ENCODE peak calls at places on chromosomes 6 and 20, in eight cellular contexts. One of them, this sample, is unnamed.

GRCh38 chr20:18679020-18679419 is 91.2 kb downstream of the DTD1 start:
- DNase-seq in gastrocnemius medialis: no peak
- DNase-seq in hepatocyte: no peak
- DNase-seq in ascending aorta: no peak
- DNase-seq in endothelial cell: no peak
- DNase-seq in brain microvascular endothelial cell: peak; percentile 18
- DNase-seq in A549: peak; percentile 16
- DNase-seq in fibroblast of the aortic adventitia: peak; percentile 21
- DNase-seq in this sample: no peak

GRCh38 chr6:55543633-55544309 is 35.2 kb downstream of the HMGCLL1 start:
- DNase-seq in gastrocnemius medialis: no peak
- DNase-seq in hepatocyte: no peak
- DNase-seq in ascending aorta: no peak
- DNase-seq in endothelial cell: no peak
- DNase-seq in brain microvascular endothelial cell: no peak
- DNase-seq in A549: peak; percentile 7
- DNase-seq in fibroblast of the aortic adventitia: no peak
- DNase-seq in this sample: no peak

GRCh38 chr20:258963-259362 is 1.4 kb downstream of the DEFB132 start:
- DNase-seq in gastrocnemius medialis: no peak
- DNase-seq in hepatocyte: no peak
- DNase-seq in ascending aorta: no peak
- DNase-seq in endothelial cell: no peak
- DNase-seq in brain microvascular endothelial cell: peak; percentile 9
- DNase-seq in A549: peak; percentile 59
- DNase-seq in fibroblast of the aortic adventitia: peak; percentile 23
- DNase-seq in this sample: peak; percentile 14

GRCh38 chr6:114747995-114748625 is 405.3 kb upstream of the HS3ST5 start:
- DNase-seq in gastrocnemius medialis: no peak
- DNase-seq in hepatocyte: peak; percentile 75
- DNase-seq in ascending aorta: no peak
- DNase-seq in endothelial cell: peak; percentile 58
- DNase-seq in brain microvascular endothelial cell: peak; percentile 60
- DNase-seq in A549: peak; percentile 31
- DNase-seq in fibroblast of the aortic adventitia: peak; percentile 30
- DNase-seq in this sample: peak; percentile 76

GRCh38 chr6:130020106-130020851 is 1.9 kb downstream of the L3MBTL3 start:
- DNase-seq in gastrocnemius medialis: no peak
- DNase-seq in hepatocyte: peak; percentile 48
- DNase-seq in ascending aorta: no peak
- DNase-seq in endothelial cell: peak; percentile 42
- DNase-seq in brain microvascular endothelial cell: no peak
- DNase-seq in A549: peak; percentile 7
- DNase-seq in fibroblast of the aortic adventitia: no peak
- DNase-seq in this sample: peak; percentile 9

GRCh38 chr20:48523191-48523757 is 304.5 kb downstream of the PREX1 start:
- DNase-seq in gastrocnemius medialis: no peak
- DNase-seq in hepatocyte: peak; percentile 92
- DNase-seq in ascending aorta: no peak
- DNase-seq in endothelial cell: peak; percentile 70
- DNase-seq in brain microvascular endothelial cell: peak; percentile 57
- DNase-seq in A549: peak; percentile 52
- DNase-seq in fibroblast of the aortic adventitia: peak; percentile 79
- DNase-seq in this sample: peak; percentile 58

GRCh38 chr6:106143582-106144139 is 57.5 kb downstream of the PRDM1 start:
- DNase-seq in gastrocnemius medialis: no peak
- DNase-seq in hepatocyte: no peak
- DNase-seq in ascending aorta: no peak
- DNase-seq in endothelial cell: no peak
- DNase-seq in brain microvascular endothelial cell: no peak
- DNase-seq in A549: no peak
- DNase-seq in fibroblast of the aortic adventitia: no peak
- DNase-seq in this sample: no peak

GRCh38 chr20:21521596-21522478 is 8.0 kb upstream of the NKX2-2 start:
- DNase-seq in gastrocnemius medialis: no peak
- DNase-seq in hepatocyte: no peak
- DNase-seq in ascending aorta: no peak
- DNase-seq in endothelial cell: no peak
- DNase-seq in brain microvascular endothelial cell: no peak
- DNase-seq in A549: no peak
- DNase-seq in fibroblast of the aortic adventitia: no peak
- DNase-seq in this sample: no peak

GRCh38 chr6:32968770-32969684 is 633 bp downstream of the BRD2 start:
- DNase-seq in gastrocnemius medialis: peak; percentile 69
- DNase-seq in hepatocyte: peak; percentile 92
- DNase-seq in ascending aorta: peak; percentile 46
- DNase-seq in endothelial cell: peak; percentile 53
- DNase-seq in brain microvascular endothelial cell: peak; percentile 72
- DNase-seq in A549: peak; percentile 85
- DNase-seq in fibroblast of the aortic adventitia: peak; percentile 87
- DNase-seq in this sample: peak; percentile 74

GRCh38 chr6:143698329-143698728 is 20.6 kb downstream of the PHACTR2 start:
- DNase-seq in gastrocnemius medialis: no peak
- DNase-seq in hepatocyte: no peak
- DNase-seq in ascending aorta: no peak
- DNase-seq in endothelial cell: no peak
- DNase-seq in brain microvascular endothelial cell: no peak
- DNase-seq in A549: no peak
- DNase-seq in fibroblast of the aortic adventitia: no peak
- DNase-seq in this sample: no peak

GRCh38 chr6:143697401-143697800 is 19.6 kb downstream of the PHACTR2 start:
- DNase-seq in gastrocnemius medialis: no peak
- DNase-seq in hepatocyte: no peak
- DNase-seq in ascending aorta: no peak
- DNase-seq in endothelial cell: no peak
- DNase-seq in brain microvascular endothelial cell: no peak
- DNase-seq in A549: no peak
- DNase-seq in fibroblast of the aortic adventitia: no peak
- DNase-seq in this sample: no peak

GRCh38 chr6:143700684-143701342 is 23.0 kb downstream of the PHACTR2 start:
- DNase-seq in gastrocnemius medialis: no peak
- DNase-seq in hepatocyte: no peak
- DNase-seq in ascending aorta: no peak
- DNase-seq in endothelial cell: no peak
- DNase-seq in brain microvascular endothelial cell: peak; percentile 74
- DNase-seq in A549: no peak
- DNase-seq in fibroblast of the aortic adventitia: peak; percentile 77
- DNase-seq in this sample: no peak

GRCh38 chr6:143701343-143702234 is 23.8 kb downstream of the PHACTR2 start:
- DNase-seq in gastrocnemius medialis: no peak
- DNase-seq in hepatocyte: no peak
- DNase-seq in ascending aorta: no peak
- DNase-seq in endothelial cell: no peak
- DNase-seq in brain microvascular endothelial cell: no peak
- DNase-seq in A549: no peak
- DNase-seq in fibroblast of the aortic adventitia: peak; percentile 67
- DNase-seq in this sample: no peak

DNA sequence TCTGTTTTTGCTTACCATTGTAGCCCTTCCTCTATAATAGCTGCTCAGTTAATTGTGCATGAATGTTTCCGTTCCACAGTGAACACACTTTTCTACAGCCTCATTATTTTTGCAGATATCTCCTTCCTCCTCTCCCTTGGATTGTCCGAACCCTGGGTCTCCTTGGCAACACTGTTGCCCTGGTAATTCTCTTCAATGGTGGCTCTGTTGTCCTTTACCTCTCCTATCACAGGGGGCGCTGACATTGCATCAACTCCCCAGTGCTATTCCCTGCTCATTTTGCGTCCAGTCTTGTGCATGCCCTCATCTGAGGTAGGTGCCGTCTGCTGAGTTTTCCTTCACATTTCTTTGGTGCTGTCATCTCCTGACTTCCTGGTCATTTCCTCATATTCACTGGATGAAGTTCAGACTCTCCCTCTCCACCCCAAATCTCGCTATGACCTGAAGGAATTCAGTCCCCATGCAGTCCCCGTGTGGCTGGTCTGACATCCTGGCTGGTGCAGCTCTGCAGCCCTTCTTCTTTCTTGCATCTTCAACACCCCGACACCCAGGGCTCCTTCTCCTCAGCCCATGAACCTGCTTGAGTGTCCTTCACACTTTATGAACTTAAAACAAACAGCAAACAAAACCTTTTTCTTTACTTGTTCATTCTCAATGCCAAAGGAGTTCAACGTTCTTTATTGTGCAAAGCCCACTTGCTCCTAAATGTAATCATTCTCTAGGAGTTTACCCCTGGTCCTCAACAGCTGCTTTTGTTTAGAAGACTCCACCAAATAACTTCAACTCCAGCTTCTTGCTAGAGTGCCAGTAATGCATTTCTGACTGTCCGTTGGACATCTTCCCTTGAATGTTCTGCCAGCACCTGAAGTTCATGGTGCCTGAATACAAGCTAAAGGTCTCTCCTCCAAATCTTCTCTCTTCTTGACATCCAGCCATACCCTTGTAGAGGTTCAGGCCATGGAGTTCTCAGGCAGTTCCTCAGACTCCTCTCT is 21.3 kb downstream of the PHACTR2 start:
- DNase-seq in gastrocnemius medialis: no peak
- DNase-seq in hepatocyte: no peak
- DNase-seq in ascending aorta: no peak
- DNase-seq in endothelial cell: no peak
- DNase-seq in brain microvascular endothelial cell: no peak
- DNase-seq in A549: no peak
- DNase-seq in fibroblast of the aortic adventitia: no peak
- DNase-seq in this sample: no peak
- TF ChIP-seq CTCF in gastrocnemius medialis: no peak
- TF ChIP-seq CTCF in hepatocyte: no peak
- TF ChIP-seq CTCF in ascending aorta: no peak
- TF ChIP-seq CTCF in endothelial cell: no peak
- TF ChIP-seq CTCF in brain microvascular endothelial cell: no peak
- TF ChIP-seq CTCF in A549: no peak
- TF ChIP-seq CTCF in fibroblast of the aortic adventitia: no peak
- TF ChIP-seq CTCF in this sample: no peak

GRCh38 chr6:161750677-161751076 is 476.8 kb upstream of the AGPAT4 start:
- DNase-seq in gastrocnemius medialis: no peak
- DNase-seq in hepatocyte: no peak
- DNase-seq in ascending aorta: no peak
- DNase-seq in endothelial cell: no peak
- DNase-seq in brain microvascular endothelial cell: no peak
- DNase-seq in A549: no peak
- DNase-seq in fibroblast of the aortic adventitia: peak; percentile 3
- DNase-seq in this sample: no peak

GRCh38 chr6:161749576-161749975 is 475.7 kb upstream of the AGPAT4 start:
- DNase-seq in gastrocnemius medialis: no peak
- DNase-seq in hepatocyte: no peak
- DNase-seq in ascending aorta: no peak
- DNase-seq in endothelial cell: no peak
- DNase-seq in brain microvascular endothelial cell: no peak
- DNase-seq in A549: no peak
- DNase-seq in fibroblast of the aortic adventitia: no peak
- DNase-seq in this sample: no peak

GRCh38 chr6:161745128-161745527 is 471.3 kb upstream of the AGPAT4 start:
- DNase-seq in gastrocnemius medialis: no peak
- DNase-seq in hepatocyte: no peak
- DNase-seq in ascending aorta: no peak
- DNase-seq in endothelial cell: no peak
- DNase-seq in brain microvascular endothelial cell: no peak
- DNase-seq in A549: no peak
- DNase-seq in fibroblast of the aortic adventitia: no peak
- DNase-seq in this sample: no peak

GRCh38 chr6:161745594-161745993 is 471.7 kb upstream of the AGPAT4 start:
- DNase-seq in gastrocnemius medialis: no peak
- DNase-seq in hepatocyte: no peak
- DNase-seq in ascending aorta: no peak
- DNase-seq in endothelial cell: no peak
- DNase-seq in brain microvascular endothelial cell: no peak
- DNase-seq in A549: no peak
- DNase-seq in fibroblast of the aortic adventitia: no peak
- DNase-seq in this sample: no peak

GRCh38 chr6:161748535-161749386 is 474.9 kb upstream of the AGPAT4 start:
- DNase-seq in gastrocnemius medialis: no peak
- DNase-seq in hepatocyte: peak; percentile 56
- DNase-seq in ascending aorta: no peak
- DNase-seq in endothelial cell: peak; percentile 85
- DNase-seq in brain microvascular endothelial cell: peak; percentile 37
- DNase-seq in A549: peak; percentile 20
- DNase-seq in fibroblast of the aortic adventitia: no peak
- DNase-seq in this sample: peak; percentile 41
- TF ChIP-seq CTCF in gastrocnemius medialis: no peak
- TF ChIP-seq CTCF in hepatocyte: peak; percentile 59
- TF ChIP-seq CTCF in ascending aorta: no peak
- TF ChIP-seq CTCF in endothelial cell: peak; percentile 78
- TF ChIP-seq CTCF in brain microvascular endothelial cell: peak; percentile 73
- TF ChIP-seq CTCF in A549: peak; percentile 30
- TF ChIP-seq CTCF in fibroblast of the aortic adventitia: no peak
- TF ChIP-seq CTCF in this sample: no peak

DNA sequence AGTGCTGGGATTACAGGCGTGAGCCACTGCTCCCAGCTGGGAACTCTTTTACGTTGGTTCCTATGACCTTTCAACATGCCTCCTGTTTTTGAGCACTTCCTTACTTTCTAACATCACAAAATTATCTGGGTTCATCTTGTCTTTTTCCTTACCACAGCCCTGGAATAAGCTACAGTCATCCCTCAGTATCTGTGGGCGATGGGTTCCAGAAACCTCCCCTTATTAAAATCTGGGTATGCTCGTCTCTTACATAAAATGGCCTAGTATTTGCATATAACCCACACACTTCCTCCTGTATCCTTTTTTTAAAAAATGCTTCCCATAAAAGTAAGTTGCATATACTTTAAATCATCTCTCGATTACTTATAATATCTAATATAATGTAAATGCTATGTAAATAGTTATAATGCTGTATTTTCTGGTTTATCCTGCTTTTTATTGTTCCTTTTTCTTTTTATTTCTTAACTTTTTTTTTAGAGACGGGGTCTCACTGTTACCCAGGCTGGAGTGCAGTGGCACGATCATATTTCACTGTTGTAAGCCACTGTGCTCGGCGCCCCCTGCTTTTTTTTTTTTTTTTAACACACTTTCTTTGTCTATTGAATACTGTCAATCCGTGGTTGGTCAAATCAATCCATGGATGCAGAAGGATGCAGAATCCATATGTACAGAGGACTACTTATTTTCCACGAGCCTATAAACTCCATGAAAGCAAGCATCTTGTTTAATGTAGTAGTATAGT is 9.2 kb downstream of the RPF2 start:
- DNase-seq in gastrocnemius medialis: no peak
- DNase-seq in hepatocyte: no peak
- DNase-seq in ascending aorta: no peak
- DNase-seq in endothelial cell: no peak
- DNase-seq in brain microvascular endothelial cell: no peak
- DNase-seq in A549: no peak
- DNase-seq in fibroblast of the aortic adventitia: no peak
- DNase-seq in this sample: no peak
- TF ChIP-seq CTCF in gastrocnemius medialis: no peak
- TF ChIP-seq CTCF in hepatocyte: no peak
- TF ChIP-seq CTCF in ascending aorta: no peak
- TF ChIP-seq CTCF in endothelial cell: no peak
- TF ChIP-seq CTCF in brain microvascular endothelial cell: no peak
- TF ChIP-seq CTCF in A549: peak; percentile 32
- TF ChIP-seq CTCF in fibroblast of the aortic adventitia: no peak
- TF ChIP-seq CTCF in this sample: no peak

DNA sequence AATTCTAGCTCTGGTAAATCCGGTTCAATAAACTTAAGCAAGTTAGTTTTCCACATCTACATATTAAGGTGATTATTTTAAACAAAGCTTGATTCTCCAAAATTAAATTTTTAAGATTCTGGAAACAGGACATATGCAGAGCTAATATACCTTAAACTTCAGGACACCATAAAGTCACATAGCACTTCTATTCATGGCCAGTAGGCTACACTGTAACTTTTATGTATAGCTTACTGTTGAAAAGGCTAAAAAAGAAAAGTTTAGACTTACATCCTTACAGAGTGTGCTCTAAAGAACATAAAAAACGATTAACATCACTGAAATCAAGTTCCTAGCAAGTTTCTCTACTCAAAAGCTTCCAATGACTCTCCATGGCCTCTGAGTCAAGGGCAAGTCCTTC is 224.7 kb downstream of the PTPRK start:
- DNase-seq in gastrocnemius medialis: no peak
- DNase-seq in hepatocyte: no peak
- DNase-seq in ascending aorta: no peak
- DNase-seq in endothelial cell: no peak
- DNase-seq in brain microvascular endothelial cell: no peak
- DNase-seq in A549: no peak
- DNase-seq in fibroblast of the aortic adventitia: no peak
- DNase-seq in this sample: no peak
- TF ChIP-seq CTCF in gastrocnemius medialis: no peak
- TF ChIP-seq CTCF in hepatocyte: peak; percentile 12
- TF ChIP-seq CTCF in ascending aorta: no peak
- TF ChIP-seq CTCF in endothelial cell: no peak
- TF ChIP-seq CTCF in brain microvascular endothelial cell: no peak
- TF ChIP-seq CTCF in A549: no peak
- TF ChIP-seq CTCF in fibroblast of the aortic adventitia: no peak
- TF ChIP-seq CTCF in this sample: no peak

This sample was measured in Calu3.